ENCODE peak calls at places on chromosome 9, in four cellular contexts. One of them, this sample, is unnamed.

GRCh38 chr9:84773023-84773422 is 103.5 kb downstream of the NTRK2 start:
- DNase-seq in IMR-90: peak
- DNase-seq in mesendoderm: no peak
- DNase-seq in mesenchymal stem cell: no peak
- DNase-seq in this sample: no peak

GRCh38 chr9:93225417-93225816 is 41.5 kb downstream of the WNK2 start:
- DNase-seq in mesendoderm: no peak
- DNase-seq in IMR-90: no peak
- DNase-seq in mesenchymal stem cell: no peak
- DNase-seq in this sample: no peak

GRCh38 chr9:111759762-111760639 is 34.7 kb downstream of the SHOC1 start:
- DNase-seq in IMR-90: peak
- DNase-seq in mesenchymal stem cell: peak
- DNase-seq in mesendoderm: peak
- DNase-seq in this sample: peak

GRCh38 chr9:72041775-72042194 is 18.6 kb downstream of the C9orf57 start:
- DNase-seq in IMR-90: peak
- DNase-seq in mesendoderm: no peak
- DNase-seq in mesenchymal stem cell: no peak
- DNase-seq in this sample: no peak

GRCh38 chr9:124098141-124098905 is 86.8 kb downstream of the LHX2 start:
- DNase-seq in mesendoderm: no peak
- DNase-seq in mesenchymal stem cell: no peak
- DNase-seq in IMR-90: no peak
- DNase-seq in this sample: no peak

GRCh38 chr9:9112001-9112725 is 1312.6 kb upstream of the DMAC1 start:
- DNase-seq in IMR-90: no peak
- DNase-seq in mesendoderm: peak
- DNase-seq in mesenchymal stem cell: no peak
- DNase-seq in this sample: no peak

GRCh38 chr9:121698627-121699270 is 47.3 kb downstream of the DAB2IP start:
- DNase-seq in mesenchymal stem cell: no peak
- DNase-seq in IMR-90: no peak
- DNase-seq in mesendoderm: peak
- DNase-seq in this sample: peak

GRCh38 chr9:123550797-123551196 is 194.8 kb downstream of the CRB2 start:
- DNase-seq in IMR-90: no peak
- DNase-seq in mesenchymal stem cell: no peak
- DNase-seq in mesendoderm: peak
- DNase-seq in this sample: peak

GRCh38 chr9:121598167-121599000 is 53.0 kb upstream of the DAB2IP start:
- DNase-seq in IMR-90: peak
- DNase-seq in mesendoderm: peak
- DNase-seq in mesenchymal stem cell: peak
- DNase-seq in this sample: peak

GRCh38 chr9:123834218-123834906 is 95.6 kb downstream of the DENND1A start:
- DNase-seq in mesendoderm: peak
- DNase-seq in mesenchymal stem cell: peak
- DNase-seq in IMR-90: peak
- DNase-seq in this sample: peak

GRCh38 chr9:83598487-83598886 is 24.5 kb upstream of the IDNK start:
- DNase-seq in mesenchymal stem cell: peak
- DNase-seq in mesendoderm: no peak
- DNase-seq in IMR-90: peak
- DNase-seq in this sample: no peak

GRCh38 chr9:76796296-76796695 is 32.1 kb downstream of the PCA3 start:
- DNase-seq in mesenchymal stem cell: no peak
- DNase-seq in mesendoderm: no peak
- DNase-seq in IMR-90: no peak
- DNase-seq in this sample: no peak

GRCh38 chr9:108512426-108513173 is 343.2 kb downstream of the ACTL7B start:
- DNase-seq in IMR-90: peak
- DNase-seq in mesendoderm: peak
- DNase-seq in mesenchymal stem cell: no peak
- DNase-seq in this sample: no peak

GRCh38 chr9:8868632-8869031 is 1069.1 kb upstream of the DMAC1 start:
- DNase-seq in mesenchymal stem cell: no peak
- DNase-seq in mesendoderm: peak
- DNase-seq in IMR-90: no peak
- DNase-seq in this sample: no peak

GRCh38 chr9:122394265-122395242 is 23.7 kb downstream of the PTGS1 start:
- DNase-seq in mesenchymal stem cell: peak
- DNase-seq in IMR-90: peak
- DNase-seq in mesendoderm: no peak
- DNase-seq in this sample: no peak

GRCh38 chr9:104606202-104606601 is 775 bp upstream of the OR13C2 start:
- DNase-seq in IMR-90: no peak
- DNase-seq in mesendoderm: no peak
- DNase-seq in mesenchymal stem cell: no peak
- DNase-seq in this sample: peak

GRCh38 chr9:36137392-36138004 is 965 bp downstream of the GLIPR2 start:
- DNase-seq in IMR-90: peak
- DNase-seq in mesenchymal stem cell: peak
- DNase-seq in mesendoderm: peak
- DNase-seq in this sample: no peak

GRCh38 chr9:36136894-36137391 is 410 bp downstream of the GLIPR2 start:
- DNase-seq in IMR-90: no peak
- DNase-seq in mesenchymal stem cell: no peak
- DNase-seq in mesendoderm: peak
- DNase-seq in this sample: no peak

GRCh38 chr9:36134761-36135505 is 1.6 kb upstream of the GLIPR2 start:
- DNase-seq in mesenchymal stem cell: no peak
- DNase-seq in IMR-90: no peak
- DNase-seq in mesendoderm: peak
- DNase-seq in this sample: no peak

GRCh38 chr9:36136277-36136893 is at the start of gene GLIPR2:
- DNase-seq in mesenchymal stem cell: peak
- DNase-seq in mesendoderm: peak
- DNase-seq in IMR-90: peak
- DNase-seq in this sample: peak

DNA sequence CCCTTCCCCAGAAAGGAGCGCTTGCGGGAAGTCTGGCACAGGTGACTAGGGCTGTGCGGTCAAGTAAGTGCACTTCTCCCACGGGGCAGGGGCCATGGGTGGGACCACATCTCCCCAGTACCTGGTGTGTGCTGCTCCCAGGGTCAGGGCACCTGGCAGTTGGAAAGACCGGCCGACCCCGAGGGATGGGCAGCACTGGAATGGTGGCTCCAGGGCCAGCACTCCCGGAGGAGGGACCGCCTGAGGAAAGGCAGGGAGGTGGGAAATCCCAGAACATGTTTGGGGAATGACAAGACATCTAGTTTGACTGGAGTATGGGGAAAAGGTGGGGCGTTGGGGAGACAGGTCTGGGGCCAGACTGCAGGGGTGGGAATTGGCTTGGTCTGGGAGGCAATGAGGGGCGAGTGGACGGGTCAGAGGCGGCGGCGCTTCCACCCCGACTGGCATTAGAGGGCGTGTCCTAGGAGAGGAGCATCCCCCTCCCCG is 699 bp upstream of the GLIPR2 start:
- DNase-seq in mesendoderm: peak
- DNase-seq in mesenchymal stem cell: no peak
- DNase-seq in IMR-90: no peak
- DNase-seq in this sample: no peak
- H2BK15ac ChIP-seq in mesendoderm: no peak
- H2BK15ac ChIP-seq in mesenchymal stem cell: no peak
- H2BK15ac ChIP-seq in IMR-90: peak
- H2BK15ac ChIP-seq in this sample: no peak

GRCh38 chr9:128456613-128457061 is 831 bp downstream of the ODF2 start:
- DNase-seq in mesenchymal stem cell: peak
- DNase-seq in mesendoderm: peak
- DNase-seq in IMR-90: peak
- DNase-seq in this sample: peak
- H3K4me2 ChIP-seq in mesenchymal stem cell: peak
- H3K4me2 ChIP-seq in mesendoderm: peak
- H3K4me2 ChIP-seq in IMR-90: peak
- H3K4me2 ChIP-seq in this sample: peak

GRCh38 chr9:70044450-70045307 is 1.0 kb downstream of the MAMDC2 start:
- DNase-seq in IMR-90: peak
- DNase-seq in mesenchymal stem cell: peak
- DNase-seq in mesendoderm: peak
- DNase-seq in this sample: peak
- H2BK15ac ChIP-seq in IMR-90: peak
- H2BK15ac ChIP-seq in mesenchymal stem cell: no peak
- H2BK15ac ChIP-seq in mesendoderm: no peak
- H2BK15ac ChIP-seq in this sample: peak

GRCh38 chr9:114757395-114757794 is 48.4 kb downstream of the TNFSF15 start:
- DNase-seq in mesendoderm: no peak
- DNase-seq in mesenchymal stem cell: no peak
- DNase-seq in IMR-90: no peak
- DNase-seq in this sample: no peak

GRCh38 chr9:114759512-114759911 is 46.3 kb downstream of the TNFSF15 start:
- DNase-seq in IMR-90: no peak
- DNase-seq in mesendoderm: no peak
- DNase-seq in mesenchymal stem cell: no peak
- DNase-seq in this sample: no peak

GRCh38 chr9:114756920-114757319 is 48.9 kb downstream of the TNFSF15 start:
- DNase-seq in mesendoderm: no peak
- DNase-seq in mesenchymal stem cell: no peak
- DNase-seq in IMR-90: no peak
- DNase-seq in this sample: no peak

GRCh38 chr9:114754574-114754973 is 51.3 kb downstream of the TNFSF15 start:
- DNase-seq in mesendoderm: no peak
- DNase-seq in IMR-90: no peak
- DNase-seq in mesenchymal stem cell: no peak
- DNase-seq in this sample: no peak

DNA sequence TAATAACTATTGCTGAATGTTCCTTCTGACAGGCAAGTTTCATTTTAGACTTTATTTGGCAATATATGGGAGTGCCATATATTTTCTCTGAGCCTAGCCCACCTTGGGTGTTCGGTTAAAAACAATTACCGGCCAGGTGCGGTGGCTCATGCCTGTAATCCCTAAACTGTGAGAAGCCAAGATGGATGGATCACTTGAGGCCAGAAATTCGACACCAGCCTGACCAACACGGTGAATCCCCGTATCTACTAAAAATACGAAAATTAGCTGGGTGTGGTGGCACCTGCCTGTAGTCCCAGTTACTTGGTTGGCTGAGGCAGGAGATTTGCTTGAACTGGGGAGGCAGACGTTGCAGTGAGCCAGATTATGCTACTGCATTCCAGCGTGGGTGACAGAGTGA is 47.9 kb downstream of the TNFSF15 start:
- DNase-seq in mesenchymal stem cell: no peak
- DNase-seq in IMR-90: no peak
- DNase-seq in mesendoderm: no peak
- DNase-seq in this sample: no peak
- H3K4me2 ChIP-seq in mesenchymal stem cell: no peak
- H3K4me2 ChIP-seq in IMR-90: no peak
- H3K4me2 ChIP-seq in mesendoderm: no peak
- H3K4me2 ChIP-seq in this sample: no peak

GRCh38 chr9:78314953-78315870 is 18.3 kb downstream of the PSAT1 start:
- DNase-seq in mesenchymal stem cell: no peak
- DNase-seq in mesendoderm: no peak
- DNase-seq in IMR-90: peak
- DNase-seq in this sample: no peak

GRCh38 chr9:78319197-78320029 is 22.5 kb downstream of the PSAT1 start:
- DNase-seq in mesendoderm: no peak
- DNase-seq in IMR-90: no peak
- DNase-seq in mesenchymal stem cell: no peak
- DNase-seq in this sample: no peak

GRCh38 chr9:78320030-78320693 is 23.2 kb downstream of the PSAT1 start:
- DNase-seq in mesenchymal stem cell: no peak
- DNase-seq in mesendoderm: no peak
- DNase-seq in IMR-90: no peak
- DNase-seq in this sample: no peak

GRCh38 chr9:78314550-78314949 is 17.6 kb downstream of the PSAT1 start:
- DNase-seq in mesenchymal stem cell: no peak
- DNase-seq in mesendoderm: no peak
- DNase-seq in IMR-90: no peak
- DNase-seq in this sample: no peak

DNA sequence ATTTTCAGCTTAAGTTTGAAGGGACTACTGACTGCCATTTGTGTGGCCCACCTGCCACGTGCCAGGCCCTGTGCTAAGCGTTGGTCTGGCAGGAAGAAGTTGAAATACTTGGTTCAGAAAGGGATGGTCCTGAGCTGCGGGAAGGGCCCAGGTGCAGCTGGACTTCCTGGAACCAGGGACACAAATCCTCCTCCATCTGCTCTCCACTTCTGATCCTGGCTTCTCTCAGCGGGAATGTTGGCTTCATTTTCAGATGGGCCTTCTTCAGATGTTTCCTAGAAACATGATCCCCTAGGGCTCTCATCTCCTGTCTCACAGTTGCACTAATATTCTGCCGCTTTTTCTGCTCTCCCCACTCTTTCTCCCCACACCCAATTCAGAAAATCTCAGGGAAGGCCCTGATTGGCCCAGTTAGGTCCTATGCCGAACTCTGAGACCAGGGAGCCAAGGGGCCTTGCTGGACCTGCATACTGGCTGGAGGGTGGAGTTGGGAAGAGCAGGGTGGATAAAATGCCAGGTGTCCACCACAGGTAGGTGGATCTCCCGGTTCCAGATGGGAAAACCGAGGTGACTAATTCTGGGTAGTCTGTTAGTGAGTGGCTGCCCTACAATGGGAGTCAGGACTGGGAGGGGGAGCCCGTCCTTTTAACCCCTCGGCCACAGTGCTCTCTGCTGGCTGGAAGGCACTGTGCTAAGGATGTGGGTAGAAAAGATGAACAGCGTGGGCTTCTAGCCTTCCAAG is 19.4 kb downstream of the PSAT1 start:
- DNase-seq in mesenchymal stem cell: no peak
- DNase-seq in mesendoderm: peak
- DNase-seq in IMR-90: no peak
- DNase-seq in this sample: no peak
- H2BK15ac ChIP-seq in mesenchymal stem cell: no peak
- H2BK15ac ChIP-seq in mesendoderm: no peak
- H2BK15ac ChIP-seq in IMR-90: no peak
- H2BK15ac ChIP-seq in this sample: no peak

This sample was measured in neuronal stem cell.